ENCODE peak calls at places on chromosomes 12 and 14, in nine cellular contexts. J is lower leg skin, F is omental fat pad, N is NCI-H510A treated with DMSO at 0.1 percent for 48 hours, U is kidney tubule cell, C is KG1, H is transverse colon, L is AG10803, O is foreskin keratinocyte. D is an unnamed sample.
A peak's percentile ranks its signal among the peaks of the same experiment; 100 is the strongest.

GRCh38 chr12:96015672-96016071 is 19.5 kb upstream of the HAL start:
- DNase-seq in F (no peak), H (no peak), O (no peak), U (peak; percentile 11), L (peak; percentile 36), N (peak; percentile 10), J (no peak), C (no peak), D (no peak)

GRCh38 chr14:92577321-92577742 is 63.8 kb downstream of the RIN3 start:
- DNase-seq in O (no peak), F (no peak), J (no peak), U (no peak), L (no peak), N (no peak), C (no peak), H (no peak), D (no peak)

GRCh38 chr12:70619471-70620152 is 17.6 kb downstream of the PTPRB start:
- DNase-seq in C (no peak), U (no peak), J (no peak), L (peak; percentile 7), O (no peak), H (no peak), N (no peak), F (no peak), D (no peak)

GRCh38 chr12:94587266-94588241 is 62.8 kb downstream of the TMCC3 start:
- DNase-seq in O (no peak), U (no peak), F (no peak), H (no peak), N (no peak), L (no peak), C (no peak), J (no peak), D (no peak)

GRCh38 chr14:23307146-23307447 is 464 bp downstream of the BCL2L2 start:
- DNase-seq in J (no peak), O (no peak), H (no peak), F (no peak), L (no peak), C (no peak), N (no peak), U (no peak), D (no peak)

GRCh38 chr14:57169901-57170300 is 98.8 kb downstream of the EXOC5 start:
- DNase-seq in O (no peak), L (no peak), U (no peak), N (no peak), H (no peak), F (no peak), J (no peak), C (no peak), D (no peak)

GRCh38 chr12:6570264-6570887 is 2.3 kb upstream of the NOP2 start:
- DNase-seq in J (no peak), H (peak; percentile 64), O (no peak), L (peak; percentile 30), U (peak; percentile 44), N (peak; percentile 10), C (no peak), F (no peak), D (no peak)

GRCh38 chr12:114248527-114248926 is 157.4 kb downstream of the TBX5 start:
- DNase-seq in F (no peak), J (no peak), L (no peak), C (no peak), N (no peak), O (peak; percentile 30), U (no peak), H (no peak), D (no peak)

GRCh38 chr14:104036250-104036649 is 49.2 kb upstream of the ASPG start:
- DNase-seq in L (no peak), J (no peak), N (no peak), U (no peak), F (no peak), H (no peak), C (no peak), O (no peak), D (no peak)

GRCh38 chr12:52581481-52581880 is 7.8 kb upstream of the KRT74 start:
- DNase-seq in L (peak; percentile 34), C (no peak), U (peak; percentile 68), F (no peak), J (peak; percentile 83), N (no peak), H (no peak), O (peak; percentile 89), D (peak; percentile 36)

GRCh38 chr12:124024263-124024678 is 51.3 kb downstream of the ZNF664 start:
- DNase-seq in O (peak; percentile 50), H (no peak), J (no peak), F (no peak), L (peak; percentile 62), U (no peak), N (no peak), C (peak; percentile 34), D (no peak)

GRCh38 chr14:57833304-57833703 is 32.6 kb downstream of the SLC35F4 start:
- DNase-seq in U (peak; percentile 98), O (peak; percentile 97), L (peak; percentile 92), C (no peak), J (no peak), F (peak; percentile 24), H (no peak), N (no peak), D (peak; percentile 53)

GRCh38 chr14:101889898-101890297 is 74.5 kb upstream of the DYNC1H1 start:
- DNase-seq in N (no peak), J (peak; percentile 17), L (peak; percentile 79), C (no peak), H (peak; percentile 5), U (no peak), O (no peak), F (no peak), D (no peak)

GRCh38 chr12:97801471-97802045 is 339.0 kb downstream of the RMST start:
- DNase-seq in L (no peak), H (no peak), J (no peak), N (no peak), F (no peak), C (no peak), O (no peak), U (no peak), D (no peak)

GRCh38 chr12:13472690-13473089 is 276.2 kb downstream of the EMP1 start:
- DNase-seq in C (no peak), H (no peak), N (no peak), O (peak; percentile 15), L (peak; percentile 27), J (no peak), U (peak; percentile 4), F (no peak), D (no peak)

GRCh38 chr14:68687746-68688145 is 105.1 kb downstream of the ZFP36L1 start:
- DNase-seq in F (no peak), H (no peak), N (no peak), L (peak; percentile 98), J (peak; percentile 67), O (peak; percentile 99), U (peak; percentile 97), C (no peak), D (no peak)

GRCh38 chr12:115999582-115999981 is 277.9 kb downstream of the MED13L start:
- DNase-seq in F (no peak), J (no peak), N (no peak), C (no peak), O (no peak), H (no peak), U (no peak), L (no peak), D (no peak)